ENCODE peak calls at places on chromosomes 2 and 18, in seven cellular contexts. Y is cardiac fibroblast; X is upper lobe of right lung; U is sigmoid colon; I is Peyer's patch; D is MG63; W is CD4-positive, alpha-beta memory T cell. H is an unnamed sample.

GRCh38 chr2:193845604-193846003 is 1650.9 kb upstream of the TMEFF2 start:
- DNase-seq in Y (no peak), X (no peak), U (no peak), I (no peak), D (no peak), W (no peak), H (no peak)

GRCh38 chr2:31943636-31944225 is 67.1 kb downstream of the MEMO1 start:
- DNase-seq in Y (no peak), X (no peak), U (no peak), I (no peak), D (no peak), W (no peak), H (no peak)

GRCh38 chr2:234038076-234038802 is 12.3 kb upstream of the SPP2 start:
- DNase-seq in Y (no peak), X (no peak), U (no peak), I (no peak), D (no peak), W (no peak), H (no peak)

GRCh38 chr18:30139631-30140287 is 902.8 kb downstream of the DSC3 start:
- DNase-seq in Y (no peak), X (no peak), U (no peak), I (no peak), D (no peak), W (no peak), H (no peak)

GRCh38 chr18:54946149-54946581 is 13.1 kb downstream of the CCDC68 start:
- DNase-seq in Y (peak; percentile 59), X (no peak), U (no peak), I (no peak), D (peak; percentile 45), W (peak; percentile 35), H (no peak)

GRCh38 chr18:79506191-79507075 is 110.7 kb downstream of the NFATC1 start:
- DNase-seq in Y (peak; percentile 80), X (peak; percentile 57), U (peak; percentile 86), I (peak; percentile 57), D (no peak), W (no peak), H (no peak)

GRCh38 chr18:45837283-45838070 is 12.0 kb downstream of the SIGLEC15 start:
- DNase-seq in Y (peak; percentile 62), X (peak; percentile 83), U (no peak), I (no peak), D (no peak), W (peak; percentile 38), H (peak; percentile 2)

GRCh38 chr2:38146917-38147307 is 71.0 kb upstream of the CYP1B1 start:
- DNase-seq in Y (peak; percentile 93), X (no peak), U (peak; percentile 67), I (no peak), D (peak; percentile 85), W (no peak), H (no peak)

GRCh38 chr2:45616663-45617411 is 5.8 kb upstream of the SRBD1 start:
- DNase-seq in Y (peak; percentile 63), X (no peak), U (no peak), I (no peak), D (peak; percentile 55), W (no peak), H (no peak)

GRCh38 chr18:58805482-58806187 is 59.0 kb upstream of the ZNF532 start:
- DNase-seq in Y (no peak), X (no peak), U (peak; percentile 10), I (no peak), D (no peak), W (no peak), H (no peak)

GRCh38 chr2:27582129-27582694 is 630 bp upstream of the ZNF512 start:
- DNase-seq in Y (no peak), X (no peak), U (peak; percentile 64), I (no peak), D (no peak), W (no peak), H (no peak)

GRCh38 chr2:133812826-133813617 is 244.8 kb upstream of the NCKAP5 start:
- DNase-seq in Y (peak; percentile 50), X (no peak), U (no peak), I (no peak), D (peak; percentile 45), W (no peak), H (no peak)

GRCh38 chr18:36203360-36203895 is 16.1 kb downstream of the MOCOS start:
- DNase-seq in Y (no peak), X (no peak), U (no peak), I (no peak), D (no peak), W (no peak), H (no peak)

GRCh38 chr2:241912021-241912555 is 42.6 kb downstream of the RTP5 start:
- DNase-seq in Y (no peak), X (peak; percentile 12), U (no peak), I (no peak), D (no peak), W (no peak), H (no peak)

GRCh38 chr18:27263369-27263768 is 78.3 kb upstream of the CHST9 start:
- DNase-seq in Y (no peak), X (no peak), U (no peak), I (no peak), D (no peak), W (no peak), H (no peak)

GRCh38 chr2:151849413-151850010 is 21.3 kb upstream of the ARL5A start:
- DNase-seq in Y (no peak), X (no peak), U (no peak), I (no peak), D (no peak), W (no peak), H (no peak)

GRCh38 chr2:119723784-119724467 is 35.8 kb upstream of the PTPN4 start:
- DNase-seq in Y (no peak), X (no peak), U (no peak), I (no peak), D (no peak), W (no peak), H (no peak)

GRCh38 chr2:226215902-226216503 is 583.6 kb downstream of the IRS1 start:
- DNase-seq in Y (peak; percentile 62), X (no peak), U (peak; percentile 79), I (peak; percentile 37), D (peak; percentile 26), W (peak; percentile 42), H (peak; percentile 2)

GRCh38 chr18:14905350-14905749 is 157.4 kb downstream of the ANKRD30B start:
- DNase-seq in Y (no peak), X (no peak), U (no peak), I (no peak), D (no peak), W (no peak), H (no peak)

GRCh38 chr2:205706769-205707375 is 24.6 kb downstream of the NRP2 start:
- DNase-seq in Y (peak; percentile 85), X (no peak), U (peak; percentile 94), I (peak; percentile 86), D (peak; percentile 76), W (peak; percentile 19), H (no peak)

GRCh38 chr18:55688066-55688465 is 100.1 kb upstream of the TCF4 start:
- DNase-seq in Y (no peak), X (no peak), U (no peak), I (no peak), D (no peak), W (no peak), H (no peak)

GRCh38 chr2:73895473-73895872 is 2.7 kb downstream of the ACTG2 start:
- DNase-seq in Y (no peak), X (no peak), U (no peak), I (no peak), D (no peak), W (no peak), H (no peak)
- H3K4me3 ChIP-seq in Y (no peak overlapping the region), X (no peak overlapping the region), U (peak overlapping the region; percentile 58), I (no peak overlapping the region), D (no peak overlapping the region), W (no peak overlapping the region), H (no peak overlapping the region)

GRCh38 chr2:173079141-173079540 is 3.5 kb downstream of the MAP3K20 start:
- DNase-seq in Y (no peak), X (no peak), U (no peak), I (no peak), D (no peak), W (no peak), H (no peak)
- H3K4me3 ChIP-seq in Y (no peak overlapping the region), X (no peak overlapping the region), U (no peak overlapping the region), I (no peak overlapping the region), D (no peak overlapping the region), W (no peak overlapping the region), H (no peak overlapping the region)

DNA sequence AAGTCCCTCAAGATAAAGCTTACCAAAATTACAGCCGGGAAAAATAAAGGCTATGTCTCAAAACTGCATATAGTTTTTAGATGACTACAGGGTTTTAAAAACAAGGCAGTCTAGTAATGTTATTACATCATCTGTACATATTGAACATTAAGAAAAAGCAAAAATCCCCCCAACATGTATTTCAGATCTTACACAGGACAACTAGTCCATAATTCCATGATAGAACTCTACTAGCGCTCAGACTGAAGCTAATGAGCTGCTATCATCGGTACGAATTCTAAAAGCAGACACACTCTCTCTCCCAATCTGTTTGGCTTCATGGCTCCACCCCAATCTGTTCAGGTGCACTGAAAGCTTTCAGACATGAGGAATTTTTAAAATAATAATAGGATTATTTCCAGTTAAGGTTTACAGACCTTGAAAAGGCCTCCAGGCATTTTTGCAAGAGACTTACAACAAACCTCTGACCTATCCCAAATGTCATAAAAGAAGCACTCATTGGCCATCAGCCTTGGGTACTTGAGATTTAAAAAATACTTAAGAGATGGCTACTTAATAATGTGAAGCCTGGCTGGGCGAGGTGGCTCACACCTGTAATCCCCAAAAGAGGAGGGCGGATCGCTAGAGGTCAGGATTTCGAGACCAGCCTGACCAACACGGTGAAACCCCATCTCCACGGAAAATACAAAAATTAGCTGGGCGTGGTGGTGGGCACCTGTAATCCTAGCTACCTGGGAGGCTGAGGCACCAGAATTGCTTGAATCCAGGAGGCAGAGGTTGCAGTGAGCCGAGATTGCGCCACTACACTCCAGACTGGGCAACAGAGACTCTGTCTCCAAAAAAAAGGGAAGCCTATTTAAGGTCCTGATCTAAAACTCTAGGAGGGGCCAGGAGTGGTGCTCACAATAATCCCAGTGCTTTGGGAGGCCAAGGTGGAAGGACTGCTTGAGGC is 2.0 kb downstream of the NPC1 start:
- DNase-seq in Y (no peak), X (no peak), U (no peak), I (no peak), D (no peak), W (no peak), H (no peak)
- H3K4me3 ChIP-seq in Y (peak overlapping the region; percentile 38), X (peak overlapping the region; percentile 95), U (no peak overlapping the region), I (no peak overlapping the region), D (no peak overlapping the region), W (no peak overlapping the region), H (no peak overlapping the region)

GRCh38 chr18:21362921-21363320 is 120.9 kb downstream of the GREB1L start:
- DNase-seq in Y (no peak), X (no peak), U (no peak), I (no peak), D (no peak), W (no peak), H (no peak)

GRCh38 chr18:21363411-21363810 is 121.4 kb downstream of the GREB1L start:
- DNase-seq in Y (no peak), X (no peak), U (no peak), I (no peak), D (no peak), W (no peak), H (no peak)

GRCh38 chr18:21364471-21364870 is 122.4 kb downstream of the GREB1L start:
- DNase-seq in Y (no peak), X (no peak), U (no peak), I (no peak), D (no peak), W (no peak), H (no peak)

GRCh38 chr18:21369146-21369545 is 127.1 kb downstream of the GREB1L start:
- DNase-seq in Y (no peak), X (no peak), U (no peak), I (no peak), D (no peak), W (no peak), H (no peak)

GRCh38 chr18:21366896-21367295 is 124.9 kb downstream of the GREB1L start:
- DNase-seq in Y (no peak), X (no peak), U (no peak), I (no peak), D (no peak), W (no peak), H (no peak)
- H3K4me3 ChIP-seq in Y (no peak overlapping the region), X (no peak overlapping the region), U (no peak overlapping the region), I (no peak overlapping the region), D (no peak overlapping the region), W (no peak overlapping the region), H (no peak overlapping the region)

H was measured in effector memory CD4-positive, alpha-beta T cell.